ENCODE peak calls at places on chromosomes 12 and 14, in eight cellular contexts. R, Y, L, M, N, T, C and Q are unnamed samples.

GRCh38 chr14:75793806-75794205 is 132.8 kb downstream of the TTLL5 start:
- DNase-seq in T (no peak), L (no peak), Y (no peak), R (no peak), M (no peak), C (no peak), N (no peak), Q (no peak)

GRCh38 chr14:47044841-47045240 is 393.3 kb upstream of the RPL10L start:
- DNase-seq in N (no peak), C (no peak), T (no peak), R (no peak), M (no peak), L (no peak), Y (no peak), Q (no peak)

GRCh38 chr14:81453166-81453766 is 53.1 kb upstream of the STON2 start:
- DNase-seq in Y (no peak), M (no peak), T (no peak), L (no peak), R (peak; percentile 23), C (peak; percentile 58), N (peak; percentile 31), Q (peak; percentile 29)

GRCh38 chr14:49982522-49982951 is 89.7 kb downstream of the ARF6 start:
- DNase-seq in N (no peak), C (no peak), Y (no peak), T (no peak), M (no peak), R (no peak), L (no peak), Q (no peak)

GRCh38 chr12:58393152-58393551 is 451.8 kb downstream of the ATP23 start:
- DNase-seq in M (no peak), T (no peak), Y (no peak), R (no peak), C (no peak), L (no peak), N (no peak), Q (no peak)

GRCh38 chr12:77615331-77615730 is 215.4 kb upstream of the NAV3 start:
- DNase-seq in N (no peak), T (no peak), R (no peak), Y (no peak), M (no peak), L (no peak), C (no peak), Q (no peak)

GRCh38 chr12:113097716-113098427 is 37.7 kb downstream of the RASAL1 start:
- DNase-seq in L (no peak), Y (no peak), M (no peak), R (no peak), T (no peak), N (no peak), C (no peak), Q (no peak)

GRCh38 chr14:96201965-96202364 is 2.7 kb upstream of the BDKRB2 start:
- DNase-seq in Y (no peak), M (no peak), C (no peak), L (no peak), T (no peak), N (no peak), R (no peak), Q (no peak)

GRCh38 chr14:77584809-77585208 is 31.6 kb downstream of the SPTLC2 start:
- DNase-seq in M (no peak), C (no peak), L (no peak), T (no peak), R (no peak), Y (no peak), N (no peak), Q (no peak)